ENCODE peak calls at places on chromosomes 7 and 10, in seven cellular contexts. E is suprapubic skin, K is ovary, Y is fibroblast of lung, T is GM12878, W is Panc1, F is IMR-90. O is an unnamed sample.

GRCh38 chr7:55303220-55303619 is 61.9 kb upstream of the LANCL2 start:
- DNase-seq in T (no peak), E (no peak), W (no peak), Y (no peak), F (no peak), K (no peak), O (no peak)

GRCh38 chr7:90853205-90853604 is 257.1 kb downstream of the CDK14 start:
- DNase-seq in Y (no peak), K (no peak), E (no peak), W (no peak), F (no peak), T (peak; percentile 38), O (no peak)

GRCh38 chr10:108490931-108491330 is 1326.4 kb upstream of the SORCS1 start:
- DNase-seq in E (no peak), Y (no peak), K (no peak), F (no peak), T (no peak), W (no peak), O (no peak)

GRCh38 chr7:142488842-142489241 is 231.0 kb upstream of the PRSS58 start:
- DNase-seq in Y (no peak), K (no peak), W (no peak), F (no peak), E (no peak), T (no peak), O (no peak)

GRCh38 chr7:47534322-47535032 is 47.4 kb downstream of the TNS3 start:
- DNase-seq in T (no peak), Y (no peak), E (no peak), F (no peak), K (no peak), W (peak; percentile 80), O (no peak)

GRCh38 chr10:101018600-101019439 is 12.1 kb downstream of the PDZD7 start:
- DNase-seq in T (no peak), E (peak; percentile 88), F (peak; percentile 77), K (peak; percentile 62), Y (peak; percentile 75), W (no peak), O (peak; percentile 77)

GRCh38 chr10:21401196-21401595 is 124.3 kb downstream of the SKIDA1 start:
- DNase-seq in T (no peak), W (no peak), K (no peak), F (peak; percentile 56), E (no peak), Y (no peak), O (no peak)

GRCh38 chr7:82194011-82194410 is 249.6 kb downstream of the CACNA2D1 start:
- DNase-seq in T (no peak), W (no peak), F (peak; percentile 66), Y (peak; percentile 67), K (no peak), E (no peak), O (peak; percentile 42)

GRCh38 chr10:116691544-116692126 is 50.7 kb downstream of the HSPA12A start:
- DNase-seq in T (no peak), F (no peak), E (no peak), K (peak; percentile 64), W (no peak), Y (peak; percentile 3), O (no peak)

GRCh38 chr7:36312064-36312914 is 77.4 kb upstream of the ANLN start:
- DNase-seq in T (no peak), W (no peak), E (peak; percentile 48), F (no peak), K (no peak), Y (no peak), O (no peak)

GRCh38 chr10:119693262-119693957 is 32.4 kb upstream of the INPP5F start:
- DNase-seq in K (no peak), E (no peak), Y (no peak), W (no peak), T (no peak), F (no peak), O (no peak)

GRCh38 chr10:79021948-79022499 is 46.7 kb upstream of the ZMIZ1 start:
- DNase-seq in F (no peak), Y (no peak), W (no peak), K (no peak), T (no peak), E (peak; percentile 46), O (no peak)

GRCh38 chr7:27241189-27242045 is 1.2 kb upstream of the EVX1 start:
- DNase-seq in F (no peak), E (no peak), T (no peak), K (no peak), W (no peak), Y (no peak), O (no peak)

GRCh38 chr7:116446179-116446855 is 53.2 kb upstream of the CAV2 start:
- DNase-seq in W (no peak), Y (peak; percentile 62), K (no peak), T (no peak), F (no peak), E (no peak), O (peak; percentile 62)

GRCh38 chr7:38942431-38943051 is 33.5 kb upstream of the VPS41 start:
- DNase-seq in E (no peak), W (no peak), T (no peak), Y (no peak), K (no peak), F (no peak), O (no peak)

GRCh38 chr7:71768470-71768869 is 636.5 kb downstream of the GALNT17 start:
- DNase-seq in F (no peak), Y (no peak), W (no peak), E (no peak), T (no peak), K (no peak), O (no peak)

GRCh38 chr7:71772783-71773182 is 639.4 kb downstream of the CALN1 start:
- DNase-seq in W (no peak), E (no peak), T (no peak), F (no peak), Y (no peak), K (no peak), O (no peak)

GRCh38 chr7:71775648-71776047 is 636.5 kb downstream of the CALN1 start:
- DNase-seq in K (no peak), F (no peak), T (no peak), Y (no peak), E (no peak), W (no peak), O (no peak)

DNA sequence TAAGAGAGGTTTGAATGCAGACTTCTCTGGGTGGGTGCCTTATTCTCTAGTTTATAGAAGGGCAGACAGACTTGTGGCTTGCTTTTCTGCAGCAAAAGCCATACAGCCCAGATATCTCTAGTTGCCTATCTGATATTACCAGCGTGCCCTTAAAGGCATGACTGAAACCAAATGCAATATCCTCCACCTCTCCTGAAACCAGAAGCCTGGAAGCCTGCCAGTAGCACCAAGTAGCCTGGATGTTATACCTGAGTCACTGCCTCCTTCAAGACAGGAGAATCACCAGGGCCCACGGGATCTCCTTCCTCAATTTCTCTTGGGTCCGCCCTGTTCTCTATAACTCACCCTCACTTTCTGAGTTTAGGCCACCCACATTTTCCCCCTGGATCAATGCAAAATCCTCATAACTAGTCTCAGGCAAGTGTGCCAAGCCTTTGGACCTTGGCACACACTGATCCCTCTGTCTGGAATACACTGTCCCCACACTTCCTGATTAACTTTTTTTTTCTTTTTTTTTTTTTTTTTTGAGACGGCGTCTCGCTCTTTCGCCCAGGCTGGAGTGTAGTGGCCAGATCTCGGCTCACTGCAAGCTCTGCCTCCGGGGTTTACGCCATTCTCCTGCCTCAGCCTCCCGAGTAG is 638.4 kb downstream of the GALNT17 start:
- DNase-seq in W (no peak), T (no peak), K (no peak), F (no peak), E (no peak), Y (no peak), O (no peak)
- H3K4me3 ChIP-seq in W (no peak overlapping the region), T (no peak overlapping the region), K (no peak overlapping the region), F (no peak overlapping the region), E (no peak overlapping the region), Y (no peak overlapping the region), O (no peak overlapping the region)

DNA sequence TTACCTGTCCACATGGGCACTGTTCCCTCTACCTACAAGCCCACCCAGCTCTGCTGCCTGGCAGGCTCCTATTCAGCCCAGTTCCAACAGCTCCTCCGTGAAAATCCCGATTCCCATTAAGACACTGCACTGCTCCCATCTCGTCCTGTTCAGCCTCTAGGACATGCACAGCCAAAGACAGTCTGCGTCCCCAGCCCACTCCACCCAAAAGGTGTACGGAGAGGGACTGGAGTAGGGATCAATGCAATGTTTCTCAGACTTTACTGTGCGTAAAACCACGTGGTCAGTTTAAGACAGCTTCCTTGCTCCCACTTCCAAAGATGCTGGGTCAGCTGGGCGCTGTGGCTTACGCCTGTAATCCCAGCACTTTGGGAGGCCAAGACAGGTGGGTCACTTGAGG is 19.9 kb downstream of the FGFR2 start:
- DNase-seq in F (no peak), T (no peak), W (no peak), Y (no peak), K (no peak), E (no peak), O (no peak)
- H3K4me3 ChIP-seq in F (no peak overlapping the region), T (no peak overlapping the region), W (no peak overlapping the region), Y (no peak overlapping the region), K (no peak overlapping the region), E (no peak overlapping the region), O (no peak overlapping the region)

DNA sequence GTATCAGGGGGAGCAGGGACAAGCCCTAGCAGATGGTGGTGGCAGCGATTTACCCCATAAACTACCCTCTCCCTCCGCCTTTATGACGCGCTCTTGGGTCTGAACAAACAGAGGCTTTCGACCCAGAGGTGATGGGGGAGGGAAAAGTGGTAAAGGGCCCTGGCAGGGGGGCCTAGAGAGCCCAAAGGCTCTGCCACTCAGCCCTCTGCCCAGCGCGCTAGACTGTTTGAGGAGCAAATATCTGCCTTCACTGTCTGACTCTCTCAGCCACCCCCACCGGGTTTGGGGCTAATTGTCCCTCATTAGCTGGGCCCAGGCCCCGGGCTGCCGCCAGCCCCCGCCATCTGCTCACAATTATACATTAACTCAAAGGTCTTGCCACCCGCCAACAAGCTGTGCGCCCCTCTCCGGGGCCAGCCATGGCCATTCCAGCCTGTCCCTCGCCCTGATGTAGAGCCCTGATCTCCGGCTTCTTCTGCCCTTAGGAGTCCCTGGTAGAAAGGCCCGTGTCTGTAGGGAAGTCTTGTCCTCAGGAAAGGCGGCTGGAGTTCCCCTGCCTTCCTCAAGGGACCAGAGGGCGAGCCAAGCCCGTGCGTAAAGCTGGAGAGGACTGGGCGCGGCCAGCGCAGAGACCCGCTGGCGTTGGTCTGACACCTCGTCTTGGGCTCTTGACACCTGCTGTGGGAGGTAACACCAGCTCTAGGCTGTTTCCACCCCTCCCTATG is 1.9 kb upstream of the PAX4 start:
- DNase-seq in W (no peak), E (no peak), T (no peak), F (no peak), Y (no peak), K (no peak), O (no peak)
- H3K4me3 ChIP-seq in W (peak overlapping the region; percentile 3), E (no peak overlapping the region), T (no peak overlapping the region), F (no peak overlapping the region), Y (no peak overlapping the region), K (no peak overlapping the region), O (no peak overlapping the region)

DNA sequence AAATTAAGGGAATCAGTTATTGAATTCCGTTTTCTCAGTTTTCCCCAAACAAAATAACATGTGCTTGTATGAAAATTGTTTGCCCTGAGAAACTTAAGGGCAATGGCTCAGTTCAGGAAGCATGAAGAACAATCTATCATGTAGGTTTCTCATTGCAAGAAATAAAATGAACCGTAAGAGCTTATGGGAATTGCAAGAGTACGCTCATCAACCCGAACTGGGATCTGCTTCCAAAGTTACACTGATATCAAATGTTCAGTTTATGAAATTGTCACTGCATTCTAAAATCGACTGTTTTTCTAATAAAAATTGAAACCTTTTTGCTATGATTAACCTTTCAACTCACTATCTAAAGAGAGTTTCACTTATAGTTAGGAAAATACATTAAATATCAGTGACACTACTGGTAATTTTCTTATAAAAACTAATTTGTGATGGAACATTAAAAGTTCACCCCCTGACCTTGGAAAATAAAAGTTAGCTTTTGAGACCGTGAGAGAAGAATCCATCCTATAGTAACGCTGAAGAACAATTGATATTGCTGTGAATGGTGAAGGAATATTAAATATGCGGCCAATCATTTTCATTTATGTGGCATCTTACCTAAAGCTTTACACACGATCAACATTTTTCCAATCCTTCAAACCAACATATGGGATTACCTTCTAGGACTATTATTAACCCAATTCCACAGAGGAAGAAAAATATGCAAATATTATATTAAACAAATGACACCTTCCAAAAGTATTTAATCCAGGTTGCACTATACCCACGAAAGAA is 2.3 kb downstream of the MEOX2 start:
- DNase-seq in F (no peak), T (no peak), W (no peak), K (no peak), E (no peak), Y (peak; percentile 86), O (no peak)
- H3K4me3 ChIP-seq in F (no peak overlapping the region), T (no peak overlapping the region), W (no peak overlapping the region), K (no peak overlapping the region), E (peak overlapping the region; percentile 50), Y (peak overlapping the region; percentile 57), O (no peak overlapping the region)

O was measured in fibroblast of villous mesenchyme.